ENCODE peak calls at places on chromosomes 2 and 18, in seven cellular contexts. U, M, W, D, L, G and T are unnamed samples.
A peak's percentile ranks its signal among the peaks of the same experiment; 100 is the strongest.

GRCh38 chr2:130972410-130972809 is 120.8 kb downstream of the FAM168B start:
- DNase-seq in U (no peak), M (no peak), W (no peak), D (no peak), L (no peak), G (no peak), T (no peak)

GRCh38 chr2:7773362-7773973 is 856.3 kb downstream of the RNF144A start:
- DNase-seq in U (no peak), M (peak; percentile 61), W (no peak), D (no peak), L (no peak), G (no peak), T (no peak)

GRCh38 chr18:64134044-64134757 is 14.7 kb downstream of the LINC00305 start:
- DNase-seq in U (no peak), M (no peak), W (no peak), D (no peak), L (no peak), G (no peak), T (no peak)

GRCh38 chr2:43518718-43519117 is 77.1 kb downstream of the THADA start:
- DNase-seq in U (no peak), M (no peak), W (no peak), D (no peak), L (no peak), G (no peak), T (no peak)

GRCh38 chr2:28401411-28401810 is 8.8 kb downstream of the FOSL2 start:
- DNase-seq in U (no peak), M (no peak), W (no peak), D (no peak), L (no peak), G (no peak), T (no peak)

GRCh38 chr2:38650717-38651116 is 15.2 kb upstream of the GALM start:
- DNase-seq in U (no peak), M (no peak), W (no peak), D (no peak), L (no peak), G (no peak), T (no peak)

GRCh38 chr2:43070676-43071491 is 155.5 kb downstream of the ZFP36L2 start:
- DNase-seq in U (peak; percentile 36), M (peak; percentile 40), W (no peak), D (no peak), L (peak; percentile 42), G (no peak), T (no peak)

GRCh38 chr18:49784427-49785185 is 28.7 kb downstream of the ACAA2 start:
- DNase-seq in U (no peak), M (peak; percentile 22), W (no peak), D (no peak), L (no peak), G (no peak), T (no peak)